ENCODE peak calls at places on chromosomes 3 and 15, in four cellular contexts. One of them, this sample, is unnamed.

GRCh38 chr3:123169492-123169929 is 32.2 kb upstream of the SEC22A start:
- DNase-seq in astrocyte of the spinal cord: no peak
- DNase-seq in epithelial cell of esophagus: no peak
- DNase-seq in PC-3: no peak
- DNase-seq in this sample: no peak

GRCh38 chr3:125310623-125311076 is 64.5 kb downstream of the ZNF148 start:
- DNase-seq in astrocyte of the spinal cord: no peak
- DNase-seq in epithelial cell of esophagus: no peak
- DNase-seq in PC-3: no peak
- DNase-seq in this sample: peak

GRCh38 chr15:68218331-68218730 is 11.2 kb downstream of the CLN6 start:
- DNase-seq in PC-3: no peak
- DNase-seq in epithelial cell of esophagus: no peak
- DNase-seq in astrocyte of the spinal cord: no peak
- DNase-seq in this sample: no peak

GRCh38 chr15:86849563-86849962 is 769.9 kb downstream of the AGBL1 start:
- DNase-seq in epithelial cell of esophagus: no peak
- DNase-seq in PC-3: no peak
- DNase-seq in astrocyte of the spinal cord: no peak
- DNase-seq in this sample: no peak

GRCh38 chr3:51434746-51435323 is 43.8 kb downstream of the RBM15B start:
- DNase-seq in PC-3: peak
- DNase-seq in astrocyte of the spinal cord: peak
- DNase-seq in epithelial cell of esophagus: peak
- DNase-seq in this sample: peak

GRCh38 chr3:177300039-177300833 is 103.0 kb upstream of the TBL1XR1 start:
- DNase-seq in epithelial cell of esophagus: peak
- DNase-seq in astrocyte of the spinal cord: peak
- DNase-seq in PC-3: peak
- DNase-seq in this sample: no peak

GRCh38 chr3:51721062-51721745 is 14.3 kb downstream of the GRM2 start:
- DNase-seq in astrocyte of the spinal cord: no peak
- DNase-seq in epithelial cell of esophagus: no peak
- DNase-seq in PC-3: no peak
- DNase-seq in this sample: no peak

GRCh38 chr15:58139631-58140522 is 1.7 kb downstream of the AQP9 start:
- DNase-seq in epithelial cell of esophagus: peak
- DNase-seq in PC-3: no peak
- DNase-seq in astrocyte of the spinal cord: no peak
- DNase-seq in this sample: no peak

GRCh38 chr3:127815641-127816605 is 6.4 kb downstream of the MGLL start:
- DNase-seq in astrocyte of the spinal cord: no peak
- DNase-seq in epithelial cell of esophagus: no peak
- DNase-seq in PC-3: no peak
- DNase-seq in this sample: peak

GRCh38 chr15:66720206-66721010 is 18.4 kb downstream of the SMAD6 start:
- DNase-seq in astrocyte of the spinal cord: peak
- DNase-seq in PC-3: peak
- DNase-seq in epithelial cell of esophagus: peak
- DNase-seq in this sample: no peak

GRCh38 chr3:158649791-158650190 is 5.5 kb downstream of the GFM1 start:
- DNase-seq in epithelial cell of esophagus: no peak
- DNase-seq in PC-3: peak
- DNase-seq in astrocyte of the spinal cord: no peak
- DNase-seq in this sample: no peak

GRCh38 chr3:13025090-13025489 is 48.1 kb downstream of the IQSEC1 start:
- DNase-seq in epithelial cell of esophagus: peak
- DNase-seq in astrocyte of the spinal cord: peak
- DNase-seq in PC-3: peak
- DNase-seq in this sample: no peak

GRCh38 chr15:39538936-39539335 is 41.9 kb upstream of the THBS1 start:
- DNase-seq in epithelial cell of esophagus: no peak
- DNase-seq in astrocyte of the spinal cord: no peak
- DNase-seq in PC-3: no peak
- DNase-seq in this sample: no peak

GRCh38 chr3:111572061-111572460 is 23.1 kb downstream of the ZBED2 start:
- DNase-seq in astrocyte of the spinal cord: no peak
- DNase-seq in epithelial cell of esophagus: peak
- DNase-seq in PC-3: no peak
- DNase-seq in this sample: no peak

GRCh38 chr3:109018828-109019227 is 65.1 kb upstream of the GUCA1C start:
- DNase-seq in astrocyte of the spinal cord: no peak
- DNase-seq in epithelial cell of esophagus: peak
- DNase-seq in PC-3: peak
- DNase-seq in this sample: no peak

GRCh38 chr3:24005669-24006068 is 60.6 kb downstream of the NR1D2 start:
- DNase-seq in PC-3: no peak
- DNase-seq in astrocyte of the spinal cord: no peak
- DNase-seq in epithelial cell of esophagus: no peak
- DNase-seq in this sample: no peak

GRCh38 chr15:100995471-100996430 is 76.6 kb downstream of the LRRK1 start:
- DNase-seq in epithelial cell of esophagus: no peak
- DNase-seq in PC-3: no peak
- DNase-seq in astrocyte of the spinal cord: peak
- DNase-seq in this sample: no peak

GRCh38 chr3:194296448-194296831 is 54.7 kb downstream of the CPN2 start:
- DNase-seq in astrocyte of the spinal cord: peak
- DNase-seq in PC-3: peak
- DNase-seq in epithelial cell of esophagus: peak
- DNase-seq in this sample: no peak

GRCh38 chr3:78496458-78496857 is 1271.3 kb downstream of the ROBO1 start:
- DNase-seq in epithelial cell of esophagus: no peak
- DNase-seq in PC-3: no peak
- DNase-seq in astrocyte of the spinal cord: no peak
- DNase-seq in this sample: no peak

GRCh38 chr3:157156844-157157635 is 2.9 kb downstream of the CCNL1 start:
- DNase-seq in astrocyte of the spinal cord: no peak
- DNase-seq in PC-3: no peak
- DNase-seq in epithelial cell of esophagus: no peak
- DNase-seq in this sample: no peak

GRCh38 chr3:128572644-128573105 is 77.9 kb downstream of the RPN1 start:
- DNase-seq in PC-3: peak
- DNase-seq in epithelial cell of esophagus: peak
- DNase-seq in astrocyte of the spinal cord: no peak
- DNase-seq in this sample: no peak

GRCh38 chr3:55426486-55426885 is 60.6 kb downstream of the WNT5A start:
- DNase-seq in PC-3: no peak
- DNase-seq in astrocyte of the spinal cord: peak
- DNase-seq in epithelial cell of esophagus: no peak
- DNase-seq in this sample: no peak

GRCh38 chr3:25021816-25022215 is 406.2 kb upstream of the RARB start:
- DNase-seq in epithelial cell of esophagus: peak
- DNase-seq in PC-3: peak
- DNase-seq in astrocyte of the spinal cord: peak
- DNase-seq in this sample: no peak

GRCh38 chr3:147411235-147411607 is 2.1 kb downstream of the ZIC1 start:
- DNase-seq in astrocyte of the spinal cord: peak
- DNase-seq in epithelial cell of esophagus: no peak
- DNase-seq in PC-3: no peak
- DNase-seq in this sample: no peak
- H3K4me3 ChIP-seq in astrocyte of the spinal cord: peak
- H3K4me3 ChIP-seq in epithelial cell of esophagus: no peak
- H3K4me3 ChIP-seq in PC-3: no peak
- H3K4me3 ChIP-seq in this sample: peak

GRCh38 chr3:151460774-151461450 is at the start of gene IGSF10:
- DNase-seq in PC-3: no peak
- DNase-seq in astrocyte of the spinal cord: no peak
- DNase-seq in epithelial cell of esophagus: no peak
- DNase-seq in this sample: no peak
- H3K4me3 ChIP-seq in PC-3: peak
- H3K4me3 ChIP-seq in astrocyte of the spinal cord: peak
- H3K4me3 ChIP-seq in epithelial cell of esophagus: peak
- H3K4me3 ChIP-seq in this sample: no peak

GRCh38 chr3:195911946-195912270 is 3.6 kb upstream of the TNK2 start:
- DNase-seq in astrocyte of the spinal cord: no peak
- DNase-seq in PC-3: peak
- DNase-seq in epithelial cell of esophagus: peak
- DNase-seq in this sample: no peak

GRCh38 chr3:195916291-195916690 is 7.9 kb upstream of the TNK2 start:
- DNase-seq in astrocyte of the spinal cord: no peak
- DNase-seq in PC-3: no peak
- DNase-seq in epithelial cell of esophagus: peak
- DNase-seq in this sample: no peak

GRCh38 chr3:195916991-195917390 is 8.6 kb upstream of the TNK2 start:
- DNase-seq in PC-3: no peak
- DNase-seq in astrocyte of the spinal cord: no peak
- DNase-seq in epithelial cell of esophagus: no peak
- DNase-seq in this sample: no peak

GRCh38 chr3:195913382-195913781 is 5.0 kb upstream of the TNK2 start:
- DNase-seq in epithelial cell of esophagus: peak
- DNase-seq in astrocyte of the spinal cord: no peak
- DNase-seq in PC-3: no peak
- DNase-seq in this sample: no peak

DNA sequence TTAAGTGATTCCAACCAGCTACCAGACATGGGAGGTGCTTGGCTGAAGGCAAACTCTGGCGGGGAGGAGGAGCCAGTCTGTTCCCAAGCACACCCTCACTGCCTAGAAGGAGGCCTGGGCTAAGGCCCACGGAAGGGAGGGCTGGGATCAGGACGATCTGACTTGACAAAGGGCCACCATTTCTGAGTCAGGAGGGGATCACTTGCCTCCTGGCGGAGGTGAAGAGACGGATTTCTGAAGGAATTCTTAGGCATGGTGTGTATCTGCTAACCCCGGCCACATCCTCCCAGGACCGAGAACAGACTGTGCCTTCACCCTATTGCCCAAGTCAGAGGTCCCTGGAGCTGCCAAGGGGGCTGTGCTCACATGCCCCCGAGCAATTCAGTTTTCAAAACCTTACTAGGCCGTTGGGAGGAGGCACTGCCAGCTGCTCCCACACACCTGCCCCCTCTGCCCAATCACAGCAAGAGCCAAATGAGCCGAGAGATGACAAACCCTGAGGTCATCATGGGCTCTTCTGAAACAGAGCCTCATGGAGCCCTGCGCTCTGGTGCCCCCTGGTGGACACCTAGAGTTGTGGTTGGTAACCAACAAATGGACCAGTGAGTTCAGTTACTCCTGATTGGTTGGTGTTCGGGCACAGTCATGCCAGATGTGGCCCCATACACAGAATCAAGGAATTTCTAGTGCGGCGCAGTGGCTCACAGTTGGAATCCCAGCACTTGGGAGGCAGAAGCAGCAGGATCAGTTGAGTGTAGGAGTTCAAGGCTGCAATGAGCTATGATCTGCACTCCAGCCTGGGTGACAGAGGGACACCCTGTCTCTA is 6.5 kb upstream of the TNK2 start:
- DNase-seq in PC-3: peak
- DNase-seq in epithelial cell of esophagus: peak
- DNase-seq in astrocyte of the spinal cord: peak
- DNase-seq in this sample: peak
- H3K4me3 ChIP-seq in PC-3: peak
- H3K4me3 ChIP-seq in epithelial cell of esophagus: peak
- H3K4me3 ChIP-seq in astrocyte of the spinal cord: no peak
- H3K4me3 ChIP-seq in this sample: no peak

GRCh38 chr15:65421360-65422215 is 1.2 kb downstream of the IGDCC4 start:
- DNase-seq in epithelial cell of esophagus: no peak
- DNase-seq in PC-3: peak
- DNase-seq in astrocyte of the spinal cord: peak
- DNase-seq in this sample: no peak
- H3K4me3 ChIP-seq in epithelial cell of esophagus: peak
- H3K4me3 ChIP-seq in PC-3: peak
- H3K4me3 ChIP-seq in astrocyte of the spinal cord: peak
- H3K4me3 ChIP-seq in this sample: peak

GRCh38 chr3:31048143-31048542 is 153.7 kb upstream of the GADL1 start:
- DNase-seq in PC-3: peak
- DNase-seq in astrocyte of the spinal cord: no peak
- DNase-seq in epithelial cell of esophagus: no peak
- DNase-seq in this sample: no peak
- H3K4me3 ChIP-seq in PC-3: no peak
- H3K4me3 ChIP-seq in astrocyte of the spinal cord: no peak
- H3K4me3 ChIP-seq in epithelial cell of esophagus: no peak
- H3K4me3 ChIP-seq in this sample: no peak

GRCh38 chr15:90264649-90265048 is 823 bp upstream of the NGRN start:
- DNase-seq in epithelial cell of esophagus: peak
- DNase-seq in PC-3: peak
- DNase-seq in astrocyte of the spinal cord: no peak
- DNase-seq in this sample: peak

GRCh38 chr15:90257776-90258175 is 7.7 kb upstream of the NGRN start:
- DNase-seq in astrocyte of the spinal cord: no peak
- DNase-seq in PC-3: no peak
- DNase-seq in epithelial cell of esophagus: no peak
- DNase-seq in this sample: no peak

GRCh38 chr15:90262426-90262825 is 3.0 kb upstream of the NGRN start:
- DNase-seq in astrocyte of the spinal cord: no peak
- DNase-seq in PC-3: no peak
- DNase-seq in epithelial cell of esophagus: no peak
- DNase-seq in this sample: no peak

GRCh38 chr15:90261811-90262210 is 3.7 kb upstream of the NGRN start:
- DNase-seq in PC-3: peak
- DNase-seq in epithelial cell of esophagus: peak
- DNase-seq in astrocyte of the spinal cord: peak
- DNase-seq in this sample: no peak

DNA sequence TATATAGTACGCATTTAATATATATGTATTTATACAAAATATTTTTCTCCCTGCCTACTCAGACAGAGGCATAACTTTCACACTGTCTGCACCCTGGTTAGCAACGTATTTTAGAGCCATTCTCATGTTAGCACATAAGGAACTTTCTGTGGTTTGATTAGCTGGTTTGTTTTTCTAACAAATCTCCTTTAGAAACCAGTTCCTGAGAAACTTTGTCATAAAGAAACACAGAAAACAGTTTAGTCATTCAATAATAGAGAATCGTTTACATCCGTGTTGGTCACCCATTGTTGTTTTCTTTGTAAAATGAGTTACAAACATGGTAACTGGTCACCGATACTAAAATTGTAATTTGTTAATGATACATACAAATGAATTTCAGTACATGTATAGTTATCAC is 5.9 kb upstream of the NGRN start:
- DNase-seq in astrocyte of the spinal cord: peak
- DNase-seq in PC-3: peak
- DNase-seq in epithelial cell of esophagus: no peak
- DNase-seq in this sample: no peak
- H3K4me3 ChIP-seq in astrocyte of the spinal cord: no peak
- H3K4me3 ChIP-seq in PC-3: no peak
- H3K4me3 ChIP-seq in epithelial cell of esophagus: no peak
- H3K4me3 ChIP-seq in this sample: no peak

DNA sequence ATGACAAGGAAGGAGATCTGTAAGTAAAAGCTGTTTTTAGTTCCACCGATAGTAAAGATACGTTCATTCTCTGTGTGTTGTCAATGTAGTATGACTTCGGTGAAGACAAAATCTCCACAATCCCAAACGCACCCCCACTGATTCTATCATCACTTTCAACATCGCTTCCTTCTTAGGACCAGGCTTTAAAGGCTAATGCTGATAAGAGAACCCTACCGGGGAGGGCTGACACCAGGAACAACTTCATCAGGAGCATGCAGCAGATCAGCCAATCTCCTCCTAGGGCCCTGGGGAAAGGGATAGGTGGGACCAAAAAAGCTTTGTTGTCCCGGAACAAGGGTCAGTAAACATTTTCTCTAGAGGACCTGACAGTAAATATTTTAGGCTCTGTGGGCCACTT is 334.1 kb downstream of the VPS13C start:
- DNase-seq in epithelial cell of esophagus: no peak
- DNase-seq in PC-3: no peak
- DNase-seq in astrocyte of the spinal cord: no peak
- DNase-seq in this sample: no peak
- H3K4me3 ChIP-seq in epithelial cell of esophagus: no peak
- H3K4me3 ChIP-seq in PC-3: no peak
- H3K4me3 ChIP-seq in astrocyte of the spinal cord: no peak
- H3K4me3 ChIP-seq in this sample: no peak